ENCODE peak calls at places on chromosomes 11 and 22, in eight cellular contexts. E is NCI-H774, U is RWPE1, V is mammary epithelial cell, H is heart left ventricle, R is globus pallidus, O is M059J, Q is BJ. Y is an unnamed sample.

GRCh38 chr11:70422692-70423522 is 24.6 kb downstream of the CTTN start:
- DNase-seq in E (no peak), U (no peak), V (no peak), H (peak), R (no peak), O (no peak), Q (no peak), Y (no peak)

GRCh38 chr11:119700536-119701346 is 28.3 kb downstream of the NECTIN1 start:
- DNase-seq in E (no peak), U (peak), V (peak), H (no peak), R (no peak), O (peak), Q (no peak), Y (no peak)

GRCh38 chr11:34637303-34637702 is 16.4 kb downstream of the EHF start:
- DNase-seq in E (no peak), U (no peak), V (no peak), H (no peak), R (peak), O (peak), Q (no peak), Y (no peak)

GRCh38 chr11:45896392-45897068 is 10.5 kb downstream of the FREY1 start:
- DNase-seq in E (peak), U (no peak), V (no peak), H (peak), R (peak), O (no peak), Q (no peak), Y (peak)

GRCh38 chr22:41382098-41382578 is 396 bp downstream of the TEF start:
- DNase-seq in E (no peak), U (peak), V (peak), H (peak), R (peak), O (peak), Q (no peak), Y (no peak)

GRCh38 chr22:49373801-49374226 is 453.9 kb downstream of the BRD1 start:
- DNase-seq in E (no peak), U (no peak), V (no peak), H (no peak), R (no peak), O (no peak), Q (no peak), Y (no peak)

GRCh38 chr11:80719292-80719646 is 1278.4 kb upstream of the TENM4 start:
- DNase-seq in E (no peak), U (no peak), V (no peak), H (no peak), R (no peak), O (no peak), Q (no peak), Y (no peak)

GRCh38 chr22:37362618-37363017 is 64.7 kb downstream of the ELFN2 start:
- DNase-seq in E (no peak), U (no peak), V (no peak), H (no peak), R (no peak), O (no peak), Q (no peak), Y (no peak)

GRCh38 chr11:65571940-65572339 is 398 bp upstream of the FAM89B start:
- DNase-seq in E (peak), U (peak), V (peak), H (no peak), R (no peak), O (peak), Q (no peak), Y (peak)

GRCh38 chr11:130655308-130655707 is 206.9 kb downstream of the ADAMTS15 start:
- DNase-seq in E (no peak), U (no peak), V (no peak), H (no peak), R (no peak), O (no peak), Q (no peak), Y (no peak)

GRCh38 chr22:48198489-48199459 is 1436.3 kb downstream of the TBC1D22A start:
- DNase-seq in E (no peak), U (no peak), V (no peak), H (no peak), R (no peak), O (no peak), Q (no peak), Y (no peak)

GRCh38 chr22:24460418-24461089 is 33.2 kb downstream of the ADORA2A start:
- DNase-seq in E (no peak), U (no peak), V (no peak), H (no peak), R (no peak), O (no peak), Q (no peak), Y (no peak)

GRCh38 chr11:102914238-102915043 is 39.7 kb upstream of the MMP12 start:
- DNase-seq in E (no peak), U (peak), V (peak), H (no peak), R (no peak), O (peak), Q (no peak), Y (peak)

GRCh38 chr11:87295237-87295636 is 257.5 kb downstream of the TMEM135 start:
- DNase-seq in E (no peak), U (no peak), V (no peak), H (no peak), R (no peak), O (no peak), Q (no peak), Y (no peak)

GRCh38 chr22:20509344-20510047 is 2.1 kb downstream of the MED15 start:
- DNase-seq in E (no peak), U (peak), V (peak), H (no peak), R (peak), O (peak), Q (peak), Y (peak)

GRCh38 chr11:104260456-104260855 is 96.5 kb upstream of the PDGFD start:
- DNase-seq in E (no peak), U (no peak), V (no peak), H (no peak), R (no peak), O (no peak), Q (no peak), Y (no peak)

GRCh38 chr11:88231894-88232482 is 56.7 kb upstream of the RAB38 start:
- DNase-seq in E (no peak), U (peak), V (peak), H (no peak), R (no peak), O (peak), Q (no peak), Y (no peak)

GRCh38 chr11:102730036-102730815 is 5.5 kb upstream of the MMP8 start:
- DNase-seq in E (no peak), U (no peak), V (no peak), H (no peak), R (no peak), O (peak), Q (peak), Y (no peak)